ENCODE peak calls at places on chromosomes 7 and 10, in nine cellular contexts. One of them, this sample, is unnamed.

GRCh38 chr7:47333131-47333887 is 248.6 kb downstream of the TNS3 start:
- DNase-seq in amygdala: no peak
- DNase-seq in GDM1: no peak
- DNase-seq in IMR-90: no peak
- DNase-seq in hippocampal formation: no peak
- DNase-seq in stimulated activated CD8-positive, alpha-beta memory T cell treated with anti-CD3 and anti-CD28 coated beads, Interleukin-2, amount 100 ng/mL, for 1 hour: no peak
- DNase-seq in HEK293T: no peak
- DNase-seq in pancreas: no peak
- DNase-seq in GM12864: no peak
- DNase-seq in this sample: no peak

GRCh38 chr10:101292194-101293006 is 61.6 kb upstream of the BTRC start:
- DNase-seq in hippocampal formation: peak
- DNase-seq in GDM1: no peak
- DNase-seq in amygdala: peak
- DNase-seq in IMR-90: no peak
- DNase-seq in stimulated activated CD8-positive, alpha-beta memory T cell treated with anti-CD3 and anti-CD28 coated beads, Interleukin-2, amount 100 ng/mL, for 1 hour: no peak
- DNase-seq in pancreas: no peak
- DNase-seq in HEK293T: peak
- DNase-seq in GM12864: no peak
- DNase-seq in this sample: peak

GRCh38 chr7:151680810-151681209 is 161.1 kb upstream of the RHEB start:
- DNase-seq in pancreas: no peak
- DNase-seq in HEK293T: no peak
- DNase-seq in stimulated activated CD8-positive, alpha-beta memory T cell treated with anti-CD3 and anti-CD28 coated beads, Interleukin-2, amount 100 ng/mL, for 1 hour: no peak
- DNase-seq in amygdala: no peak
- DNase-seq in GM12864: no peak
- DNase-seq in IMR-90: peak
- DNase-seq in hippocampal formation: no peak
- DNase-seq in GDM1: no peak
- DNase-seq in this sample: no peak

GRCh38 chr7:30474893-30475292 is 3.7 kb downstream of the NOD1 start:
- DNase-seq in hippocampal formation: no peak
- DNase-seq in IMR-90: peak
- DNase-seq in stimulated activated CD8-positive, alpha-beta memory T cell treated with anti-CD3 and anti-CD28 coated beads, Interleukin-2, amount 100 ng/mL, for 1 hour: no peak
- DNase-seq in GM12864: no peak
- DNase-seq in amygdala: no peak
- DNase-seq in GDM1: no peak
- DNase-seq in pancreas: no peak
- DNase-seq in HEK293T: no peak
- DNase-seq in this sample: no peak

GRCh38 chr7:11332186-11332864 is 358.7 kb downstream of the PHF14 start:
- DNase-seq in amygdala: no peak
- DNase-seq in hippocampal formation: no peak
- DNase-seq in pancreas: no peak
- DNase-seq in HEK293T: no peak
- DNase-seq in GM12864: peak
- DNase-seq in stimulated activated CD8-positive, alpha-beta memory T cell treated with anti-CD3 and anti-CD28 coated beads, Interleukin-2, amount 100 ng/mL, for 1 hour: no peak
- DNase-seq in IMR-90: no peak
- DNase-seq in GDM1: no peak
- DNase-seq in this sample: no peak

GRCh38 chr10:29057712-29058426 is 231.0 kb upstream of the LYZL1 start:
- DNase-seq in IMR-90: peak
- DNase-seq in GM12864: no peak
- DNase-seq in pancreas: no peak
- DNase-seq in hippocampal formation: no peak
- DNase-seq in HEK293T: no peak
- DNase-seq in stimulated activated CD8-positive, alpha-beta memory T cell treated with anti-CD3 and anti-CD28 coated beads, Interleukin-2, amount 100 ng/mL, for 1 hour: no peak
- DNase-seq in GDM1: no peak
- DNase-seq in amygdala: no peak
- DNase-seq in this sample: no peak

GRCh38 chr10:128178319-128178937 is 52.2 kb upstream of the MKI67 start:
- DNase-seq in pancreas: no peak
- DNase-seq in amygdala: no peak
- DNase-seq in GDM1: no peak
- DNase-seq in stimulated activated CD8-positive, alpha-beta memory T cell treated with anti-CD3 and anti-CD28 coated beads, Interleukin-2, amount 100 ng/mL, for 1 hour: no peak
- DNase-seq in HEK293T: peak
- DNase-seq in hippocampal formation: no peak
- DNase-seq in GM12864: no peak
- DNase-seq in IMR-90: peak
- DNase-seq in this sample: peak

GRCh38 chr7:103140684-103141083 is 8.2 kb downstream of the NAPEPLD start:
- DNase-seq in pancreas: no peak
- DNase-seq in stimulated activated CD8-positive, alpha-beta memory T cell treated with anti-CD3 and anti-CD28 coated beads, Interleukin-2, amount 100 ng/mL, for 1 hour: no peak
- DNase-seq in GM12864: no peak
- DNase-seq in IMR-90: no peak
- DNase-seq in amygdala: no peak
- DNase-seq in GDM1: no peak
- DNase-seq in hippocampal formation: no peak
- DNase-seq in HEK293T: no peak
- DNase-seq in this sample: no peak

GRCh38 chr10:29203432-29203831 is 85.4 kb upstream of the LYZL1 start:
- DNase-seq in stimulated activated CD8-positive, alpha-beta memory T cell treated with anti-CD3 and anti-CD28 coated beads, Interleukin-2, amount 100 ng/mL, for 1 hour: no peak
- DNase-seq in hippocampal formation: no peak
- DNase-seq in pancreas: no peak
- DNase-seq in amygdala: no peak
- DNase-seq in IMR-90: no peak
- DNase-seq in GM12864: no peak
- DNase-seq in HEK293T: no peak
- DNase-seq in GDM1: no peak
- DNase-seq in this sample: no peak

GRCh38 chr10:129853236-129853946 is 110.7 kb downstream of the EBF3 start:
- DNase-seq in IMR-90: peak
- DNase-seq in HEK293T: peak
- DNase-seq in GDM1: no peak
- DNase-seq in pancreas: peak
- DNase-seq in GM12864: no peak
- DNase-seq in amygdala: no peak
- DNase-seq in stimulated activated CD8-positive, alpha-beta memory T cell treated with anti-CD3 and anti-CD28 coated beads, Interleukin-2, amount 100 ng/mL, for 1 hour: no peak
- DNase-seq in hippocampal formation: no peak
- DNase-seq in this sample: no peak

GRCh38 chr7:56092789-56093531 is at the start of gene PHKG1:
- DNase-seq in HEK293T: peak
- DNase-seq in IMR-90: peak
- DNase-seq in stimulated activated CD8-positive, alpha-beta memory T cell treated with anti-CD3 and anti-CD28 coated beads, Interleukin-2, amount 100 ng/mL, for 1 hour: no peak
- DNase-seq in amygdala: peak
- DNase-seq in pancreas: peak
- DNase-seq in hippocampal formation: peak
- DNase-seq in GM12864: no peak
- DNase-seq in GDM1: no peak
- DNase-seq in this sample: peak

GRCh38 chr7:45408407-45408737 is 165.8 kb upstream of the ADCY1 start:
- DNase-seq in pancreas: no peak
- DNase-seq in IMR-90: no peak
- DNase-seq in GM12864: no peak
- DNase-seq in stimulated activated CD8-positive, alpha-beta memory T cell treated with anti-CD3 and anti-CD28 coated beads, Interleukin-2, amount 100 ng/mL, for 1 hour: no peak
- DNase-seq in hippocampal formation: no peak
- DNase-seq in GDM1: no peak
- DNase-seq in HEK293T: no peak
- DNase-seq in amygdala: no peak
- DNase-seq in this sample: no peak

GRCh38 chr10:112954974-112955735 is 5.1 kb downstream of the TCF7L2 start:
- DNase-seq in GM12864: no peak
- DNase-seq in IMR-90: no peak
- DNase-seq in hippocampal formation: no peak
- DNase-seq in stimulated activated CD8-positive, alpha-beta memory T cell treated with anti-CD3 and anti-CD28 coated beads, Interleukin-2, amount 100 ng/mL, for 1 hour: no peak
- DNase-seq in HEK293T: no peak
- DNase-seq in pancreas: no peak
- DNase-seq in GDM1: no peak
- DNase-seq in amygdala: no peak
- DNase-seq in this sample: no peak